ENCODE peak calls at places on chromosomes 11 and 22, in five cellular contexts. S is tibial nerve, M is keratinocyte, G is right atrium auricular region, L is heart left ventricle. R is an unnamed sample.

GRCh38 chr22:46894081-46894671 is 131.7 kb downstream of the TBC1D22A start:
- DNase-seq in G (no peak), L (peak; percentile 56), S (no peak), M (no peak), R (no peak)

GRCh38 chr11:107563702-107564101 is 1.8 kb downstream of the ALKBH8 start:
- DNase-seq in G (no peak), L (no peak), S (no peak), M (no peak), R (no peak)

GRCh38 chr11:1513326-1514296 is 27.0 kb upstream of the MOB2 start:
- DNase-seq in M (no peak), G (no peak), L (no peak), S (no peak), R (no peak)

GRCh38 chr11:128351168-128351567 is 236.2 kb downstream of the ETS1 start:
- DNase-seq in S (no peak), L (no peak), M (no peak), G (no peak), R (no peak)

GRCh38 chr22:47190276-47190956 is 428.0 kb downstream of the TBC1D22A start:
- DNase-seq in G (no peak), L (no peak), S (peak; percentile 7), M (no peak), R (no peak)

GRCh38 chr11:102869354-102869753 is 5.4 kb downstream of the MMP12 start:
- DNase-seq in G (no peak), S (no peak), M (no peak), L (no peak), R (no peak)

GRCh38 chr11:69439127-69439526 is 42.3 kb upstream of the LINC01488 start:
- DNase-seq in G (no peak), S (no peak), L (peak; percentile 21), M (no peak), R (no peak)

GRCh38 chr11:68298659-68299516 is 13.5 kb upstream of the LRP5 start:
- DNase-seq in S (no peak), L (no peak), G (no peak), M (no peak), R (no peak)

GRCh38 chr22:26617251-26618199 is at the start of gene CRYBB1:
- DNase-seq in G (no peak), L (peak; percentile 66), M (no peak), S (no peak), R (no peak)

GRCh38 chr11:35006389-35007128 is 90.1 kb downstream of the PDHX start:
- DNase-seq in G (no peak), S (no peak), L (no peak), M (no peak), R (no peak)

GRCh38 chr22:17119481-17120202 is 1.5 kb downstream of the TMEM121B start:
- DNase-seq in M (no peak), G (no peak), L (peak; percentile 65), S (no peak), R (no peak)

GRCh38 chr11:117930208-117930570 is 987 bp upstream of the TMPRSS13 start:
- DNase-seq in M (no peak), G (no peak), S (no peak), L (no peak), R (no peak)

GRCh38 chr11:95605271-95605940 is 184.2 kb downstream of the FAM76B start:
- DNase-seq in M (no peak), L (no peak), S (no peak), G (no peak), R (no peak)

GRCh38 chr11:86559311-86559945 is 113.0 kb downstream of the ME3 start:
- DNase-seq in G (no peak), S (no peak), L (peak; percentile 60), M (peak; percentile 90), R (no peak)

GRCh38 chr11:27468209-27468608 is 4.4 kb downstream of the LGR4 start:
- DNase-seq in S (no peak), M (peak; percentile 59), G (no peak), L (no peak), R (no peak)

GRCh38 chr22:31393890-31394289 is 5.5 kb upstream of the DRG1 start:
- DNase-seq in M (no peak), G (no peak), L (no peak), S (no peak), R (no peak)

GRCh38 chr11:128318856-128319474 is 268.4 kb downstream of the ETS1 start:
- DNase-seq in G (no peak), S (no peak), L (no peak), M (no peak), R (no peak)

GRCh38 chr22:43007519-43008102 is 7.3 kb downstream of the PACSIN2 start:
- DNase-seq in M (no peak), L (no peak), S (no peak), G (no peak), R (no peak)

GRCh38 chr11:6219359-6219758 is 14.0 kb downstream of the C11orf42 start:
- DNase-seq in G (peak; percentile 72), S (no peak), M (peak; percentile 15), L (no peak), R (no peak)

GRCh38 chr11:130916910-130917309 is 631 bp upstream of the SNX19 start:
- DNase-seq in G (no peak), S (no peak), M (no peak), L (no peak), R (no peak)

GRCh38 chr11:10118830-10119229 is 175.2 kb downstream of the SBF2 start:
- DNase-seq in S (no peak), M (no peak), L (no peak), G (no peak), R (no peak)

GRCh38 chr11:132137981-132138313 is 767.5 kb downstream of the NTM start:
- DNase-seq in G (no peak), L (no peak), M (no peak), S (no peak), R (no peak)

GRCh38 chr11:76977791-76978190 is 56.4 kb upstream of the B3GNT6 start:
- DNase-seq in L (no peak), M (no peak), G (no peak), S (no peak), R (no peak)

GRCh38 chr11:2302280-2302843 is 549 bp downstream of the TSPAN32 start:
- DNase-seq in M (no peak), L (no peak), S (no peak), G (peak; percentile 59), R (no peak)

GRCh38 chr22:39139933-39140332 is 12.5 kb downstream of the CBX7 start:
- DNase-seq in L (no peak), M (no peak), G (no peak), S (no peak), R (no peak)

GRCh38 chr11:77346906-77347603 is 45.6 kb upstream of the GDPD4 start:
- DNase-seq in S (no peak), G (no peak), M (no peak), L (no peak), R (no peak)

GRCh38 chr22:20079745-20080444 is at the start of gene DGCR8:
- DNase-seq in G (peak; percentile 88), S (peak; percentile 80), M (peak; percentile 49), L (peak; percentile 97), R (peak; percentile 87)

GRCh38 chr11:75768909-75769771 is 562 bp downstream of the DGAT2 start:
- DNase-seq in S (no peak), L (no peak), G (no peak), M (no peak), R (no peak)

GRCh38 chr11:14582835-14583234 is 60.8 kb upstream of the PDE3B start:
- DNase-seq in G (peak; percentile 62), M (no peak), S (no peak), L (no peak), R (no peak)

GRCh38 chr11:10778217-10778970 is 27.3 kb downstream of the CTR9 start:
- DNase-seq in G (peak; percentile 70), M (no peak), L (peak; percentile 74), S (peak; percentile 18), R (no peak)

GRCh38 chr11:117366183-117366582 is 38.5 kb downstream of the CEP164 start:
- DNase-seq in M (no peak), L (no peak), S (no peak), G (no peak), R (no peak)

GRCh38 chr22:17087176-17088131 is 2.7 kb downstream of the IL17RA start:
- DNase-seq in M (no peak), S (no peak), G (no peak), L (no peak), R (no peak)

GRCh38 chr22:49767355-49768062 is 60.2 kb downstream of the BRD1 start:
- DNase-seq in G (no peak), S (no peak), M (peak; percentile 25), L (no peak), R (no peak)

GRCh38 chr11:83088965-83089364 is 17.3 kb upstream of the RAB30 start:
- DNase-seq in G (no peak), L (no peak), M (no peak), S (no peak), R (no peak)
- TF ChIP-seq CTCF in G (no peak), L (no peak), M (no peak), S (no peak), R (no peak)

DNA sequence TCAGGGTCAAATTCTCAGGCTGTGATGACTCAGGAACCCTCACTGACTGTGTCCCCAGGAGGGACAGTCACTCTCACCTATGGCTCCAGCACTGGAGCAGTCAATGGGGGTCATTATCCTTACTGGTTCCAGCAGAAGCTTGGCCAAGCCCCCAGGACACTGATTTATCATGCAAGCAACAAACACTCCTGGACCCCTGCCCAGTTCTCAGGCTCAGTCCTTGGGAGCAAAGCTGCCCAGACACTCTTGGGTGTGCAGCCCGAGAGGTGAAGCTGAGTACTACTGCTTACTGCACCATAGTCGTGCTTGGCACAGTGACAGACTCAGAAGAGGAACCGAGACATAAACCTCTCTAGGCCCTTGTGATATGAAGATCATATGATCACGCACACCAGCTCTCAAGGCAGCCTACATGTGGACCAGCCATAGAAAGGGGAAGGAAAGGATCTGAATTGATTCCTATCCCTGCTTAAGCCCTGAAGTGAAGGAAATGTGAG is 58.2 kb downstream of the ZNF280B start:
- DNase-seq in M (no peak), L (peak; percentile 34), G (no peak), S (peak; percentile 14), R (no peak)
- TF ChIP-seq CTCF in M (no peak), L (no peak), G (no peak), S (no peak), R (no peak)

GRCh38 chr11:66491315-66491935 is 11.2 kb downstream of the DPP3 start:
- DNase-seq in M (no peak), L (no peak), G (no peak), S (no peak), R (no peak)
- TF ChIP-seq CTCF in M (no peak), L (no peak), G (peak; percentile 20), S (no peak), R (peak; percentile 34)

DNA sequence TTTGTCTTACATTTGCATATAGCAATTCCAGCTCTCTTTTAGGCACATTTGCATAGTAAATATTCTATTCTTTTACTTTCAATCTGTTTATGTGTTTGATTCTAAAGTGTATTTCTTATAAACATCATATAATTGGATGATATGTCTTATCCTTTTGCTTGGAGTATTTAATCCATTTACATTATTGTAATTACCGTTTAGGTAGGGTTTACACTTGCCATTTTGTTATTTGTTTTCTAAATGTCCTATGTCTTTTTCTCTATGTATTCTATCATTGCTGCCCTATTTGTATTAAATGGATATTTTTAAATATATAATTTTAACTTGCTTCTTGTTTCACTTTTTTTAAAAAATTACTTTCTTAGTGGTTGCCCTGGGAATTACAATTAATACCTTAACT is 22.8 kb upstream of the ACCSL start:
- DNase-seq in S (no peak), M (no peak), G (no peak), L (no peak), R (no peak)
- TF ChIP-seq CTCF in S (no peak), M (no peak), G (no peak), L (no peak), R (no peak)